ENCODE peak calls at places on chromosomes 1 and 21, in nine cellular contexts. One of them, this sample, is unnamed.

GRCh38 chr21:38916214-38916964 is 110.7 kb downstream of the ETS2 start:
- DNase-seq in endodermal cell: peak
- DNase-seq in stimulated activated CD8-positive, alpha-beta memory T cell treated with anti-CD3 and anti-CD28 coated beads, Interleukin-4, amount 100 ng/mL, for 1 hour: no peak
- DNase-seq in sciatic nerve: no peak
- DNase-seq in activated CD8-positive, alpha-beta memory T cell treated with anti-CD3 and anti-CD28 coated beads for 4 hours: no peak
- DNase-seq in H54: no peak
- DNase-seq in AG04450: no peak
- DNase-seq in G401: no peak
- DNase-seq in C1 segment of cervical spinal cord: no peak
- DNase-seq in this sample: no peak

GRCh38 chr1:28266920-28267322 is 7.6 kb downstream of the SESN2 start:
- DNase-seq in endodermal cell: peak
- DNase-seq in stimulated activated CD8-positive, alpha-beta memory T cell treated with anti-CD3 and anti-CD28 coated beads, Interleukin-4, amount 100 ng/mL, for 1 hour: no peak
- DNase-seq in sciatic nerve: no peak
- DNase-seq in activated CD8-positive, alpha-beta memory T cell treated with anti-CD3 and anti-CD28 coated beads for 4 hours: no peak
- DNase-seq in H54: no peak
- DNase-seq in AG04450: no peak
- DNase-seq in G401: no peak
- DNase-seq in C1 segment of cervical spinal cord: no peak
- DNase-seq in this sample: no peak

GRCh38 chr1:14334336-14335176 is 263.9 kb upstream of the KAZN start:
- DNase-seq in endodermal cell: no peak
- DNase-seq in stimulated activated CD8-positive, alpha-beta memory T cell treated with anti-CD3 and anti-CD28 coated beads, Interleukin-4, amount 100 ng/mL, for 1 hour: no peak
- DNase-seq in sciatic nerve: no peak
- DNase-seq in activated CD8-positive, alpha-beta memory T cell treated with anti-CD3 and anti-CD28 coated beads for 4 hours: no peak
- DNase-seq in H54: no peak
- DNase-seq in AG04450: no peak
- DNase-seq in G401: no peak
- DNase-seq in C1 segment of cervical spinal cord: no peak
- DNase-seq in this sample: no peak

GRCh38 chr1:48216941-48217340 is 5.6 kb upstream of the SLC5A9 start:
- DNase-seq in endodermal cell: peak
- DNase-seq in stimulated activated CD8-positive, alpha-beta memory T cell treated with anti-CD3 and anti-CD28 coated beads, Interleukin-4, amount 100 ng/mL, for 1 hour: no peak
- DNase-seq in sciatic nerve: no peak
- DNase-seq in activated CD8-positive, alpha-beta memory T cell treated with anti-CD3 and anti-CD28 coated beads for 4 hours: no peak
- DNase-seq in H54: no peak
- DNase-seq in AG04450: no peak
- DNase-seq in G401: no peak
- DNase-seq in C1 segment of cervical spinal cord: no peak
- DNase-seq in this sample: no peak

GRCh38 chr1:44500181-44501021 is 95.3 kb downstream of the RNF220 start:
- DNase-seq in endodermal cell: peak
- DNase-seq in stimulated activated CD8-positive, alpha-beta memory T cell treated with anti-CD3 and anti-CD28 coated beads, Interleukin-4, amount 100 ng/mL, for 1 hour: no peak
- DNase-seq in sciatic nerve: no peak
- DNase-seq in activated CD8-positive, alpha-beta memory T cell treated with anti-CD3 and anti-CD28 coated beads for 4 hours: no peak
- DNase-seq in H54: no peak
- DNase-seq in AG04450: no peak
- DNase-seq in G401: no peak
- DNase-seq in C1 segment of cervical spinal cord: peak
- DNase-seq in this sample: peak

GRCh38 chr1:45752441-45753052 is 2.1 kb upstream of the IPP start:
- DNase-seq in endodermal cell: no peak
- DNase-seq in stimulated activated CD8-positive, alpha-beta memory T cell treated with anti-CD3 and anti-CD28 coated beads, Interleukin-4, amount 100 ng/mL, for 1 hour: no peak
- DNase-seq in sciatic nerve: no peak
- DNase-seq in activated CD8-positive, alpha-beta memory T cell treated with anti-CD3 and anti-CD28 coated beads for 4 hours: no peak
- DNase-seq in H54: no peak
- DNase-seq in AG04450: no peak
- DNase-seq in G401: no peak
- DNase-seq in C1 segment of cervical spinal cord: no peak
- DNase-seq in this sample: no peak

GRCh38 chr1:9233241-9233941 is 1.2 kb upstream of the H6PD start:
- DNase-seq in endodermal cell: no peak
- DNase-seq in stimulated activated CD8-positive, alpha-beta memory T cell treated with anti-CD3 and anti-CD28 coated beads, Interleukin-4, amount 100 ng/mL, for 1 hour: no peak
- DNase-seq in sciatic nerve: peak
- DNase-seq in activated CD8-positive, alpha-beta memory T cell treated with anti-CD3 and anti-CD28 coated beads for 4 hours: no peak
- DNase-seq in H54: no peak
- DNase-seq in AG04450: no peak
- DNase-seq in G401: no peak
- DNase-seq in C1 segment of cervical spinal cord: peak
- DNase-seq in this sample: peak

GRCh38 chr1:227883641-227884301 is 64.0 kb downstream of the WNT9A start:
- DNase-seq in endodermal cell: peak
- DNase-seq in stimulated activated CD8-positive, alpha-beta memory T cell treated with anti-CD3 and anti-CD28 coated beads, Interleukin-4, amount 100 ng/mL, for 1 hour: no peak
- DNase-seq in sciatic nerve: no peak
- DNase-seq in activated CD8-positive, alpha-beta memory T cell treated with anti-CD3 and anti-CD28 coated beads for 4 hours: no peak
- DNase-seq in H54: no peak
- DNase-seq in AG04450: no peak
- DNase-seq in G401: no peak
- DNase-seq in C1 segment of cervical spinal cord: no peak
- DNase-seq in this sample: no peak

GRCh38 chr1:174678657-174679056 is 230.9 kb downstream of the GPR52 start:
- DNase-seq in endodermal cell: no peak
- DNase-seq in stimulated activated CD8-positive, alpha-beta memory T cell treated with anti-CD3 and anti-CD28 coated beads, Interleukin-4, amount 100 ng/mL, for 1 hour: no peak
- DNase-seq in sciatic nerve: no peak
- DNase-seq in activated CD8-positive, alpha-beta memory T cell treated with anti-CD3 and anti-CD28 coated beads for 4 hours: no peak
- DNase-seq in H54: no peak
- DNase-seq in AG04450: no peak
- DNase-seq in G401: no peak
- DNase-seq in C1 segment of cervical spinal cord: no peak
- DNase-seq in this sample: no peak